ENCODE peak calls at places on chromosomes 2 and 18, in nine cellular contexts. L is Ammon's horn; X is B cell; G is substantia nigra; K is GM12864; Z is kidney; U is activated naive CD4-positive, alpha-beta T cell treated with anti-CD3 and anti-CD28 coated beads, Interleukin-2, amount 50 U/mL, for 16 hours; W is NCI-H2171 treated with DMSO at 0.1 percent for 48 hours; V is hypothalamus. D is an unnamed sample.

GRCh38 chr2:30230479-30230854 is 867 bp upstream of the LBH start:
- DNase-seq in L (no peak), X (peak; percentile 46), G (no peak), K (no peak), Z (peak; percentile 81), U (peak; percentile 36), W (no peak), V (peak; percentile 46), D (no peak)

GRCh38 chr2:139031722-139032121 is 251.5 kb upstream of the NXPH2 start:
- DNase-seq in L (no peak), X (no peak), G (no peak), K (peak; percentile 1), Z (peak; percentile 8), U (no peak), W (peak; percentile 68), V (no peak), D (no peak)

GRCh38 chr2:230875347-230876315 is 10.9 kb downstream of the ITM2C start:
- DNase-seq in L (no peak), X (no peak), G (no peak), K (no peak), Z (no peak), U (no peak), W (no peak), V (no peak), D (no peak)

GRCh38 chr2:9071032-9071431 is 67.5 kb upstream of the MBOAT2 start:
- DNase-seq in L (no peak), X (no peak), G (no peak), K (no peak), Z (no peak), U (no peak), W (no peak), V (no peak), D (no peak)

GRCh38 chr18:47883771-47884413 is 46.6 kb downstream of the SMAD2 start:
- DNase-seq in L (no peak), X (no peak), G (no peak), K (no peak), Z (no peak), U (peak; percentile 32), W (peak; percentile 51), V (no peak), D (no peak)

GRCh38 chr2:74250189-74250631 is 51.8 kb downstream of the MTHFD2 start:
- DNase-seq in L (peak; percentile 48), X (peak; percentile 77), G (peak; percentile 3), K (peak; percentile 15), Z (no peak), U (peak; percentile 62), W (peak; percentile 40), V (no peak), D (peak; percentile 13)

GRCh38 chr2:201258666-201258999 is 1.7 kb upstream of the CASP8 start:
- DNase-seq in L (no peak), X (no peak), G (no peak), K (no peak), Z (no peak), U (no peak), W (no peak), V (no peak), D (no peak)

GRCh38 chr2:39403311-39403710 is 33.8 kb downstream of the MAP4K3 start:
- DNase-seq in L (no peak), X (no peak), G (no peak), K (no peak), Z (no peak), U (no peak), W (no peak), V (no peak), D (no peak)

GRCh38 chr2:180449171-180449570 is 442.1 kb upstream of the CWC22 start:
- DNase-seq in L (no peak), X (no peak), G (no peak), K (no peak), Z (no peak), U (no peak), W (no peak), V (no peak), D (no peak)

GRCh38 chr18:13513015-13513414 is 213.3 kb downstream of the FAM210A start:
- DNase-seq in L (no peak), X (no peak), G (no peak), K (no peak), Z (no peak), U (no peak), W (peak; percentile 72), V (no peak), D (no peak)

GRCh38 chr18:43422483-43422882 is 145.2 kb upstream of the SYT4 start:
- DNase-seq in L (peak; percentile 17), X (no peak), G (no peak), K (no peak), Z (no peak), U (no peak), W (peak; percentile 43), V (no peak), D (no peak)

GRCh38 chr18:58863539-58864145 is 1.0 kb upstream of the ZNF532 start:
- DNase-seq in L (peak; percentile 54), X (peak; percentile 78), G (peak; percentile 54), K (no peak), Z (peak; percentile 90), U (peak; percentile 39), W (peak; percentile 9), V (peak; percentile 52), D (peak; percentile 58)